ENCODE peak calls at places on chromosomes 11 and 22, in six cellular contexts. Z, E, D, W, H and F are unnamed samples.
A peak's percentile ranks its signal among the peaks of the same experiment; 100 is the strongest.

GRCh38 chr11:47616726-47617416 is 22.7 kb upstream of the C1QTNF4 start:
- DNase-seq in Z (peak; percentile 67), E (peak; percentile 37), D (no peak), W (peak; percentile 21), H (peak; percentile 71), F (peak; percentile 54)

GRCh38 chr11:71336176-71336995 is 84.0 kb upstream of the SHANK2 start:
- DNase-seq in Z (no peak), E (no peak), D (peak; percentile 19), W (no peak), H (no peak), F (no peak)

GRCh38 chr11:2474059-2474901 is 29.5 kb downstream of the KCNQ1 start:
- DNase-seq in Z (no peak), E (no peak), D (peak; percentile 78), W (no peak), H (no peak), F (no peak)

GRCh38 chr22:40387758-40388157 is 17.4 kb downstream of the SGSM3 start:
- DNase-seq in Z (no peak), E (no peak), D (peak; percentile 82), W (no peak), H (peak; percentile 81), F (no peak)

GRCh38 chr22:48261048-48261621 is 1498.7 kb downstream of the TBC1D22A start:
- DNase-seq in Z (no peak), E (no peak), D (no peak), W (no peak), H (no peak), F (no peak)

GRCh38 chr22:49599039-49599438 is 228.6 kb downstream of the BRD1 start:
- DNase-seq in Z (no peak), E (no peak), D (no peak), W (no peak), H (no peak), F (peak; percentile 21)

GRCh38 chr22:37196539-37197450 is 8.7 kb upstream of the C1QTNF6 start:
- DNase-seq in Z (peak; percentile 92), E (peak; percentile 77), D (peak; percentile 91), W (peak; percentile 56), H (peak; percentile 86), F (peak; percentile 87)

GRCh38 chr22:17331690-17332089 is 37.6 kb upstream of the CECR2 start:
- DNase-seq in Z (no peak), E (no peak), D (no peak), W (no peak), H (no peak), F (no peak)

GRCh38 chr11:64436025-64436424 is 77.1 kb downstream of the RPS6KA4 start:
- DNase-seq in Z (no peak), E (no peak), D (no peak), W (no peak), H (no peak), F (no peak)

GRCh38 chr11:837990-838307 is 4.4 kb downstream of the POLR2L start:
- DNase-seq in Z (no peak), E (no peak), D (no peak), W (no peak), H (no peak), F (no peak)
- TF ChIP-seq POLR2A in Z (no peak), E (no peak), D (no peak), W (no peak), H (no peak), F (no peak)

GRCh38 chr11:65496304-65497140 is 2.3 kb upstream of the MALAT1 start:
- DNase-seq in Z (no peak), E (no peak), D (no peak), W (no peak), H (no peak), F (no peak)
- H3K4me1 ChIP-seq in Z (peaks cover 23% of the 10 kb centered on the region), E (peaks cover 62% of the 10 kb centered on the region), D (peaks cover 57% of the 10 kb centered on the region), W (peaks cover 86% of the 10 kb centered on the region), H (peaks cover 56% of the 10 kb centered on the region), F (peaks cover 51% of the 10 kb centered on the region)

GRCh38 chr11:85187992-85188391 is 439.2 kb downstream of the DLG2 start:
- DNase-seq in Z (no peak), E (no peak), D (no peak), W (no peak), H (no peak), F (no peak)

GRCh38 chr11:85180528-85180927 is 446.6 kb downstream of the DLG2 start:
- DNase-seq in Z (no peak), E (no peak), D (no peak), W (no peak), H (no peak), F (no peak)

DNA sequence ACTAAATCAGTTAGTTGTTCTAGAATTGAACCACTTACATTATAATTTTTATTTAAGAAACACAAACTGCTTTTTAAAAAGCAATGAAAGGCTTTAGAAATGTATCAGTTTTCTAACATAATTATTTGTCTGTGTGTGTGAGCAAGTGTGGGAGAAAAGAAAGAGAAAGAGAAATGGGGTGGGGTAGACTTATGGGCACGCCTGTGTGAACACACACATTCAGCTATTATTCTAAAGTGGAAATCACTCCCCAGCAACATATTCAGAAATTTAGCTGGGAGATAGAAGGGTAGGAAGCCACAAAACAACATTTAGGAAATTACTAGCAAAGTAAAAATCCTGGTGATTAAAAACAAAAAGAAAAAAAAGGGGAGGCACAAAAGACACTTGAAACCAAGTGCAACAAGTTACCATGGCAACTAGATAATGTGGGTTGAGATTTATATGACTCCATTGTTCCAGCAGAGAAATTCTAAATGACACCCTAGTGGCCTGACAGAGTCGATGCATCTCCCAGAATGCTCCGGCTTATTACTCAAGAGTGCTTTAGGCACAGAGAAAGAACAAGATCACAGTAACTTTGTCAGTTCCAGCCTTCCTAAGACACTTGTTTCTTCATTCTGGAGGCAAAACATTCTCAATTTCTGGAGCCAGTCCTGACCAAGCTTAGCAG is 444.6 kb downstream of the DLG2 start:
- DNase-seq in Z (no peak), E (peak; percentile 6), D (no peak), W (peak; percentile 69), H (peak; percentile 6), F (no peak)
- TF ChIP-seq CTCF in Z (no peak), E (no peak), D (no peak), W (peak; percentile 70), H (peak; percentile 17), F (peak; percentile 40)

GRCh38 chr11:44574620-44575287 is 9.3 kb downstream of the CD82 start:
- DNase-seq in Z (no peak), E (no peak), D (peak; percentile 53), W (no peak), H (peak; percentile 40), F (peak; percentile 60)
- TF ChIP-seq POLR2A in Z (no peak), E (no peak), D (no peak), W (no peak), H (no peak), F (no peak)

GRCh38 chr22:38503021-38503420 is 3.1 kb downstream of the DDX17 start:
- DNase-seq in Z (no peak), E (no peak), D (no peak), W (no peak), H (no peak), F (no peak)
- H3K4me1 ChIP-seq in Z (peaks cover 3% of the 10 kb centered on the region), E (peaks cover 28% of the 10 kb centered on the region), D (peaks cover 70% of the 10 kb centered on the region), W (peaks cover 21% of the 10 kb centered on the region), H (peaks cover 57% of the 10 kb centered on the region), F (peaks cover 20% of the 10 kb centered on the region)

DNA sequence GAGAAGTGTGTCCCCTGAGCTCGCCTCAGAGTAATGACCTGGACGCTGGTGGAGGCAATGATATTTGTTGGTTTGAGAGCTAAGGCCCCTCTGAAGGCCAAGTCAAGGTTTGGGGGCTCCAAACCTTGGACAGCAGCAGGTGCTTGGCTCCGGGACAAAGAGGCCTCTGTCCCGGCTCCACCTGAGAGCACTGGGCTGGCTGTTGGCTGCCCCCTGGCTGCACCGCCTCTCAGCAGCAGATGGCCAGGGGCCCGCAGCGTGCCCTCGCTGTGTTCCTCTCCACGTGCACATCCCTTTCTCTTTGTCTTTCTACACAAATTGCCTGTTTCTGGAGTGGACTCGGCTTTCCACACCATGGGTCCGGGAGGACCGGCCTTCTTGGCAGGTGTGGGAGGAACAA is 301.3 kb downstream of the NTM start:
- DNase-seq in Z (no peak), E (no peak), D (no peak), W (no peak), H (no peak), F (no peak)
- TF ChIP-seq CTCF in Z (no peak), E (no peak), D (no peak), W (no peak), H (no peak), F (no peak)